ENCODE peak calls at places on chromosomes 12 and 14, in six cellular contexts. D is H9, O is IMR-90, Y is neuronal stem cell, E is mesendoderm, P is H1. K is an unnamed sample.

GRCh38 chr14:35213869-35214387 is 78.3 kb upstream of the PSMA6 start:
- DNase-seq in D (no peak), O (peak), Y (no peak), E (no peak), P (no peak), K (peak)

GRCh38 chr12:94322346-94322745 is 137.3 kb downstream of the CEP83 start:
- DNase-seq in D (no peak), O (no peak), Y (no peak), E (no peak), P (no peak), K (no peak)

GRCh38 chr14:61889914-61890351 is 127.7 kb downstream of the SNAPC1 start:
- DNase-seq in D (no peak), O (no peak), Y (no peak), E (no peak), P (no peak), K (no peak)

GRCh38 chr14:77088219-77088618 is 9.8 kb upstream of the CIPC start:
- DNase-seq in D (peak), O (no peak), Y (no peak), E (peak), P (peak), K (no peak)

GRCh38 chr12:68237068-68237467 is 11.5 kb upstream of the IL26 start:
- DNase-seq in D (no peak), O (no peak), Y (no peak), E (no peak), P (no peak), K (no peak)

GRCh38 chr12:12901158-12901791 is 9.9 kb downstream of the GPRC5A start:
- DNase-seq in D (no peak), O (peak), Y (no peak), E (no peak), P (no peak), K (peak)

GRCh38 chr14:92687681-92688433 is 60.6 kb downstream of the LGMN start:
- DNase-seq in D (peak), O (no peak), Y (peak), E (peak), P (no peak), K (peak)

GRCh38 chr12:48795550-48796455 is 6.9 kb upstream of the ADCY6 start:
- DNase-seq in D (peak), O (peak), Y (peak), E (peak), P (no peak), K (peak)

GRCh38 chr14:105989746-105990302 is 463.4 kb downstream of the TMEM121 start:
- DNase-seq in D (no peak), O (no peak), Y (no peak), E (no peak), P (no peak), K (no peak)

GRCh38 chr14:55075628-55076027 is 24.2 kb downstream of the MAPK1IP1L start:
- DNase-seq in D (no peak), O (peak), Y (no peak), E (no peak), P (no peak), K (peak)

GRCh38 chr12:122028165-122028591 is 6.5 kb downstream of the BCL7A start:
- DNase-seq in D (no peak), O (no peak), Y (no peak), E (no peak), P (no peak), K (no peak)

GRCh38 chr14:69152944-69153847 is at the start of gene DCAF5:
- DNase-seq in D (peak), O (peak), Y (peak), E (peak), P (peak), K (peak)
- H4K8ac ChIP-seq in D (no peak), O (peak), Y (peak), E (peak), P (peak), K (peak)

DNA sequence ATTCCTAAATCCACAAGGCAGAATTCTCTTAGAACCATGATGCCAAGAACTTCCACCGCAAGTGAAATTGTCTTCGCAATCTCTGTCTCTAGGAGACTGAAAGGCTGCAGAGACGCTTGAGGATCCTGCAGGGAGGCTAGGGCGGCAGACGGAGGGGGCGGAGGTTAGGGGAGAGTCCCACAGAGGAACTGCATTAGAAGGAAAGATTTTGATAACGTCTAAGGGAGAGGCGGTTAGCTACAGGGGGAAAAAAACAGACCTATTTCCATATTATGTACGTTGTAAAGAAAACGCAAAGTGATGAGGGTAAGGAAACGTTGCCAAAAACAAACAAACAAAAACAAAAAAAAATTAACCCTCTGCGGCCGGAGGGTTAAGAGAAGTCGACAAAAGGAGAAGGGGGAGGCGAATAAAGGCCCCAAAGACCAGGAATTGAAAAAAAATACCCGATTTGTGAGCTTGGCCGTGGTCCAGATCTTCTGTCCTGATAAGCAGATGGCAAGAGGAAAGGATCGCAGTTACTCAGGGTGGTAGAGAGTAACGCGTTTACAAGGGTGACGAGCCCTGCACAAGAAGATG is 507 bp downstream of the KLHL28 start:
- DNase-seq in D (peak), O (peak), Y (peak), E (peak), P (no peak), K (peak)
- H2BK120ac ChIP-seq in D (no peak), O (peak), Y (no peak), E (no peak), P (no peak), K (no peak)

DNA sequence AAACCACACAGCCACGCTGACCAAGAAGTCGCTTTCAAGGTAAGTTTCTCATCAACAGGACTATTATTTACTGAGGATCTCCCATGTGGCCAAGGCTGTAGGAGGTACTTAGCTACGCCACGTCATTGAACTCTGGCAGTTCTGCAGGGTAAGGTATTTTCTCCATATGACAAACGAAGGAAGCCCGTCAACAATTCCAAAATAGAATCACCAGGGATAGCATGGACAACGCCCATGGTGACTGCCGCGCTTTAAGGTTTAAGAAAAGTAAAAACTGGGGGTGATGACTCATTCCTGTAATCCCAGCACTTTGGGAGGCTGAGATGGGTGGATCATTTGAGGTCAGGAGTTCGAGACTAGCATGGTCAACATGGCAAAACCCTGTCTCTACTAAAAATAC is 28.6 kb downstream of the SSH1 start:
- DNase-seq in D (no peak), O (peak), Y (no peak), E (no peak), P (no peak), K (peak)
- H2AK5ac ChIP-seq in D (no peak), O (peak), Y (no peak), E (no peak), P (peak), K (peak)

GRCh38 chr14:91264151-91265150 is 19.9 kb upstream of the GPR68 start:
- DNase-seq in D (peak), O (no peak), Y (no peak), E (no peak), P (no peak), K (no peak)

GRCh38 chr14:91263329-91263728 is 18.8 kb upstream of the GPR68 start:
- DNase-seq in D (no peak), O (no peak), Y (no peak), E (no peak), P (no peak), K (no peak)

GRCh38 chr14:91267965-91268437 is 23.5 kb upstream of the GPR68 start:
- DNase-seq in D (no peak), O (no peak), Y (no peak), E (no peak), P (no peak), K (no peak)

GRCh38 chr14:91261986-91262549 is 17.6 kb upstream of the GPR68 start:
- DNase-seq in D (no peak), O (no peak), Y (no peak), E (no peak), P (no peak), K (no peak)

GRCh38 chr14:91265404-91265803 is 20.9 kb upstream of the GPR68 start:
- DNase-seq in D (no peak), O (no peak), Y (no peak), E (no peak), P (no peak), K (no peak)
- H4K8ac ChIP-seq in D (no peak), O (no peak), Y (no peak), E (no peak), P (no peak), K (no peak)

GRCh38 chr12:32757159-32757556 is 1.5 kb upstream of the YARS2 start:
- DNase-seq in D (no peak), O (no peak), Y (no peak), E (no peak), P (no peak), K (no peak)
- H2BK120ac ChIP-seq in D (no peak), O (no peak), Y (no peak), E (no peak), P (no peak), K (no peak)

K was measured in mesenchymal stem cell.